ENCODE peak calls at places on chromosomes 13 and 19, in eight cellular contexts. C is fibroblast of pulmonary artery; H is GM23338; Q is progenitor cell of endocrine pancreas; F is CD8-positive, alpha-beta T cell; S is osteocyte; Z is transverse colon; V is body of pancreas. Y is an unnamed sample.
A peak's percentile ranks its signal among the peaks of the same experiment; 100 is the strongest.

GRCh38 chr13:112885782-112886268 is 83.2 kb upstream of the MCF2L start:
- DNase-seq in C (peak; percentile 89), H (peak; percentile 87), Q (peak; percentile 63), F (no peak), S (peak; percentile 93), Z (peak; percentile 85), V (peak; percentile 96), Y (peak; percentile 51)

GRCh38 chr19:31255863-31256600 is 93.2 kb downstream of the TSHZ3 start:
- DNase-seq in C (no peak), H (no peak), Q (no peak), F (no peak), S (peak; percentile 70), Z (no peak), V (no peak), Y (no peak)

GRCh38 chr13:36992362-36992761 is 6.8 kb downstream of the ALG5 start:
- DNase-seq in C (no peak), H (no peak), Q (no peak), F (no peak), S (no peak), Z (no peak), V (no peak), Y (no peak)

GRCh38 chr19:3360494-3361383 is 5.6 kb upstream of the NFIC start:
- DNase-seq in C (no peak), H (peak; percentile 57), Q (no peak), F (peak; percentile 56), S (no peak), Z (peak; percentile 74), V (peak; percentile 69), Y (peak; percentile 91)

GRCh38 chr13:46679369-46680180 is 117.4 kb downstream of the ESD start:
- DNase-seq in C (peak; percentile 71), H (no peak), Q (no peak), F (peak; percentile 18), S (no peak), Z (peak; percentile 42), V (no peak), Y (peak; percentile 70)

GRCh38 chr19:2309734-2310362 is 1.9 kb upstream of the LINGO3 start:
- DNase-seq in C (peak; percentile 20), H (no peak), Q (no peak), F (no peak), S (no peak), Z (no peak), V (peak; percentile 81), Y (no peak)

GRCh38 chr19:31397308-31397707 is 48.1 kb upstream of the TSHZ3 start:
- DNase-seq in C (no peak), H (no peak), Q (no peak), F (no peak), S (no peak), Z (no peak), V (no peak), Y (no peak)

GRCh38 chr13:108326318-108326717 is 56.8 kb downstream of the TNFSF13B start:
- DNase-seq in C (peak; percentile 21), H (peak; percentile 27), Q (no peak), F (no peak), S (no peak), Z (no peak), V (peak; percentile 15), Y (peak; percentile 9)

GRCh38 chr13:89688908-89689307 is 1658.6 kb upstream of the MIR17HG start:
- DNase-seq in C (peak; percentile 11), H (no peak), Q (no peak), F (no peak), S (no peak), Z (no peak), V (no peak), Y (no peak)

GRCh38 chr13:93413972-93414717 is 187.5 kb downstream of the GPC6 start:
- DNase-seq in C (peak; percentile 39), H (peak; percentile 58), Q (no peak), F (no peak), S (no peak), Z (no peak), V (no peak), Y (no peak)

GRCh38 chr13:95756072-95756471 is 79.1 kb downstream of the DNAJC3 start:
- DNase-seq in C (peak; percentile 31), H (no peak), Q (no peak), F (no peak), S (no peak), Z (no peak), V (no peak), Y (no peak)

GRCh38 chr19:27748551-27749152 is 1464.3 kb downstream of the UQCRFS1 start:
- DNase-seq in C (no peak), H (no peak), Q (no peak), F (no peak), S (no peak), Z (no peak), V (no peak), Y (no peak)

DNA sequence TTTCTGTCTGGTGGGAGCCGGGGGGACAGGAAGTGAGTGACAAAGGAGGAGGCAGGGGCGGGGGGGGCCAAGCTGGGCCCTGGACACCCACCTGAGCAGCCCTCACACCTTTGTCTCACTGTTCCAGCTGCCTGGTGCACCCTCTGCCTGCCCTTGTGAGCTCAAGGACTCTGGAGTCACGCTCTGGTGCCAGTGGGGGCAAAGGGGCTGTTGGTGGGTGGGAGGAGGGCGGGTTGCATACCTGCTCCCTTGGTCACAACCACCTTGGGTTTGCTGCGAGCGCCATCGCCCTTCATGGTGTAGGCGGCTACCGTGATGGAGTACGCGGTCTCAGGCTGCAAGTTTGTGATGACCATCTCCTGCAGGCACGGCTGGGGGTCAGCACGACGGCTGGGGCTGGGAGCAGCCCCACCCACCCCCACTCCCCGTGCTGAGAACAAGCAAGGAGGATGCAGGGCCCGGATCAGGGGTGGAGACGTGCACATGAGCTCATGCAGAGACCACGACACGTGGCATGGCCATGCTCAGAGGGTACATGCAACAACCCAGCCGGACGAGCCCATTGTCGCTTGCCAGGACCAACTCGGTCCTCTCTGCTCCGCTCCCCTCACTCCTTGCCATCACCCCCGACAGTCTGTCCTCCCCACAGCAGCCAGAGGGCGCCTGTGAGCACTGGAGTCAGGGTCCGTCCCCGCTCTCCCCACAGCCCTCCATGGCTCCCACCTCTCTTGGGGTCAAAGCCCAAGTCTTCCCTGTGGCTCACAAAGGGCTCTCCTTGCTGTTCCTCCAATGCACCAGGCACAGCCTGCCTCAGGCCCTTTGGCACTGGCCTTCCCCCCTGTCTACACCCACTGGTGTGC is 114.9 kb downstream of the PTPRS start:
- DNase-seq in C (no peak), H (peak; percentile 75), Q (peak; percentile 20), F (no peak), S (no peak), Z (no peak), V (no peak), Y (no peak)
- TF ChIP-seq CTCF in C (peak; percentile 54), H (peak; percentile 68), Q (peak; percentile 50), F (no peak), S (peak; percentile 52), Z (peak; percentile 21), V (peak; percentile 18), Y (no peak)

GRCh38 chr19:4379383-4380253 is 20.7 kb downstream of the SH3GL1 start:
- DNase-seq in C (peak; percentile 73), H (no peak), Q (no peak), F (no peak), S (no peak), Z (no peak), V (peak; percentile 94), Y (peak; percentile 55)

GRCh38 chr19:4376245-4376990 is 23.9 kb downstream of the SH3GL1 start:
- DNase-seq in C (no peak), H (peak; percentile 57), Q (no peak), F (no peak), S (no peak), Z (no peak), V (no peak), Y (no peak)

GRCh38 chr19:4376991-4377781 is 23.2 kb downstream of the SH3GL1 start:
- DNase-seq in C (no peak), H (no peak), Q (no peak), F (no peak), S (no peak), Z (no peak), V (peak; percentile 75), Y (no peak)

GRCh38 chr19:4380254-4380727 is 20.1 kb downstream of the SH3GL1 start:
- DNase-seq in C (no peak), H (no peak), Q (no peak), F (peak; percentile 58), S (no peak), Z (no peak), V (no peak), Y (no peak)

GRCh38 chr19:4378886-4379285 is 21.5 kb downstream of the SH3GL1 start:
- DNase-seq in C (no peak), H (no peak), Q (no peak), F (no peak), S (no peak), Z (no peak), V (no peak), Y (no peak)
- TF ChIP-seq CTCF in C (no peak), H (no peak), Q (no peak), F (no peak), S (no peak), Z (no peak), V (no peak), Y (no peak)

DNA sequence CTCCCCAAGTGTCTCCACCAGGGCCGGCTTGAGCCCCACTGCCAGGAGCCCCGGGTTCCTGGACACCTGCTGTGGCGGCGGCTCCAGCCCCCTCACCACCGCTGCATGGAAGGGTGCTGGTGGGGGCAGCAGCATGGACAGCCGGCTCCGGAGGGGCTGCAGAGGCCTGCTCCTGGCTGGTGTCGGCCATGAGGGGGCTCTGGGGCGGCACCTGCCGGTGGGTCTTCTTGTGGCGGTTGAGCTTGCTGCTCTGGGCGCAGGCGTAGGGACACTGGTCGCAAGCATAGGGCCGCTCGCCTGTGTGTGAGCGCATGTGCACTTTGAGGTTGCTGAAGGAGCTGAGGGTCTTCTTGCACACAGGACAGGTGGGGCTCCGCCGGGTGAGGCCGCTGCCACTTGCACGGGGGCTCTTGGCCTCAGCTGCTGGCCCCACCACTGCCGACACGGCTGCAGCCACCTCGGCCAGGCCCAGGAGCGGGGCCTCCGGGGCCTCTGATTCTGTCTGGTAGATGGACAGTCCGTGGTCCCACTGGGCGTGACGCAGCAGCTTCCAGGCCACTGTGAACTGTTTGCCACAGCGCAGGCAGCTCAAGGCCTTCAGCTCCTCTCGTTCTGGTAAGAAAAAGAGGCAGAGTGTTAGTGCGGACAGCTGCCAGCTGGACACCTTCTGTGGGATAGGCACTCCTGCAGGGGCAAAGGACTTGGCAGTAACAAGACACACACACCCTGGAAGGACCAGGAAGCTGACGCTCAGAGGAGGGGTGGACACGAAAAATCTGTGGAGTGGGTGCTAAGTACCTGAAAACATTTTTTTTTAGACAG is 4.1 kb downstream of the ZNF296 start:
- DNase-seq in C (no peak), H (no peak), Q (no peak), F (no peak), S (no peak), Z (no peak), V (no peak), Y (no peak)
- TF ChIP-seq CTCF in C (no peak), H (no peak), Q (no peak), F (no peak), S (no peak), Z (no peak), V (no peak), Y (no peak)

DNA sequence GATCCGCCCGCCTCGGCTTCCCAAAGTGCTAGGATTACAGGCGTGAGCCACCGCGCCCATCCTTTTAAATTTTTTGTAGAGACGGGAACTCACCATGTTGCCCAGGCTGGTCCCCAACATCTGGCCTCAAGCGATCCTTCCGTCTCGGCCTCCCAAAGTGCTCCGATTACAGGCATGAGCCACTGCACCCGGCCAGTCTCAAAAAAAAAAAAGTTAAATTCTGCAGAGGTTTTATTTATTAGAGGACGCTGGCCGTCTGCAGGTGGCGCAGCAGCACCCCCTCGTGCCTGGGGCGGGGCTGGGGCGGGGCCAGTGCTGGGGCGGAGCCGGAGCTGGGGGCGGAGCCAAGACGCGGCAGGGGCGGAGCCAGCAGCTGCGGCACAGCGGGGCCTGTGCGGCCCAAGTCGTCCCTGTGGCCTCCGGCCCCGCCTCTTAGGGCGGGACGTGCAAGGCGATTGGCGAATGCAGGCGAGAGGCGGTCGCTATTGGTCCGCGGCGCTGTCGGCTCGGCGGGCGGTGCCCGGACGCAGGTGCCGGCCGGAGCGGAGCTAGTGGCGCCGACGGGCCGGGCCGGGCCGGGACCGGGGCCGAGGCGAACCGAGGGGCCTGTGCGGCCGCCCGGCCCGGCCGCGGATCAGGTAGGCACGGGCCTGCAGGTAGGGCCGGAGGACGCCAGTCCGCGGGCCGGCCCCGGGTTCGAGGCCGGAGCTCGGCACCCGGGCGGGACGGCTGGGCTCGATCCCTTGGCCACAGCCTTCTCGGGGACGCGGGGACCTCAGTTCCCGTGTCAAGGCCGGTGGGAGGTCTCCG is at the start of gene MARCHF2:
- DNase-seq in C (peak; percentile 98), H (peak; percentile 95), Q (peak; percentile 96), F (peak; percentile 92), S (peak; percentile 99), Z (peak; percentile 97), V (peak; percentile 98), Y (peak; percentile 100)
- TF ChIP-seq CTCF in C (peak; percentile 37), H (peak; percentile 44), Q (peak; percentile 67), F (peak; percentile 65), S (peak; percentile 76), Z (peak; percentile 74), V (peak; percentile 90), Y (peak; percentile 36)